ENCODE peak calls at places on chromosomes 5 and 9, in ten cellular contexts. One of them, this sample, is unnamed.

GRCh38 chr5:81202652-81203051 is 30.5 kb upstream of the CKMT2 start:
- DNase-seq in neuronal stem cell: no peak
- DNase-seq in foreskin fibroblast: peak
- DNase-seq in left ventricle myocardium inferior: no peak
- DNase-seq in WERI-Rb-1: no peak
- DNase-seq in neural progenitor cell: no peak
- DNase-seq in PC-9: no peak
- DNase-seq in CD8-positive, alpha-beta memory T cell: no peak
- DNase-seq in A549: no peak
- DNase-seq in adrenal gland: no peak
- DNase-seq in this sample: no peak

GRCh38 chr9:95107001-95107749 is 210.3 kb downstream of the FANCC start:
- DNase-seq in neuronal stem cell: no peak
- DNase-seq in CD8-positive, alpha-beta memory T cell: no peak
- DNase-seq in neural progenitor cell: no peak
- DNase-seq in A549: no peak
- DNase-seq in adrenal gland: peak
- DNase-seq in left ventricle myocardium inferior: no peak
- DNase-seq in WERI-Rb-1: no peak
- DNase-seq in foreskin fibroblast: peak
- DNase-seq in PC-9: no peak
- DNase-seq in this sample: no peak

GRCh38 chr5:74895906-74896305 is 29.7 kb upstream of the FAM169A start:
- DNase-seq in adrenal gland: peak
- DNase-seq in left ventricle myocardium inferior: peak
- DNase-seq in neural progenitor cell: no peak
- DNase-seq in neuronal stem cell: no peak
- DNase-seq in A549: peak
- DNase-seq in PC-9: no peak
- DNase-seq in CD8-positive, alpha-beta memory T cell: no peak
- DNase-seq in foreskin fibroblast: peak
- DNase-seq in WERI-Rb-1: no peak
- DNase-seq in this sample: peak

GRCh38 chr5:41509399-41510175 is 814 bp downstream of the PLCXD3 start:
- DNase-seq in CD8-positive, alpha-beta memory T cell: no peak
- DNase-seq in A549: no peak
- DNase-seq in neuronal stem cell: no peak
- DNase-seq in left ventricle myocardium inferior: peak
- DNase-seq in WERI-Rb-1: peak
- DNase-seq in adrenal gland: no peak
- DNase-seq in neural progenitor cell: no peak
- DNase-seq in PC-9: no peak
- DNase-seq in foreskin fibroblast: no peak
- DNase-seq in this sample: no peak

GRCh38 chr9:124621371-124622328 is 114.5 kb upstream of the NR5A1 start:
- DNase-seq in neural progenitor cell: no peak
- DNase-seq in left ventricle myocardium inferior: no peak
- DNase-seq in adrenal gland: no peak
- DNase-seq in CD8-positive, alpha-beta memory T cell: no peak
- DNase-seq in A549: no peak
- DNase-seq in PC-9: no peak
- DNase-seq in WERI-Rb-1: no peak
- DNase-seq in neuronal stem cell: no peak
- DNase-seq in foreskin fibroblast: no peak
- DNase-seq in this sample: no peak

GRCh38 chr5:177604656-177605055 is 4.7 kb downstream of the B4GALT7 start:
- DNase-seq in neuronal stem cell: no peak
- DNase-seq in A549: no peak
- DNase-seq in adrenal gland: no peak
- DNase-seq in PC-9: no peak
- DNase-seq in CD8-positive, alpha-beta memory T cell: no peak
- DNase-seq in WERI-Rb-1: no peak
- DNase-seq in left ventricle myocardium inferior: no peak
- DNase-seq in foreskin fibroblast: no peak
- DNase-seq in neural progenitor cell: no peak
- DNase-seq in this sample: no peak

GRCh38 chr9:125631391-125632085 is 75.5 kb downstream of the MAPKAP1 start:
- DNase-seq in left ventricle myocardium inferior: no peak
- DNase-seq in WERI-Rb-1: peak
- DNase-seq in CD8-positive, alpha-beta memory T cell: no peak
- DNase-seq in adrenal gland: peak
- DNase-seq in foreskin fibroblast: peak
- DNase-seq in PC-9: no peak
- DNase-seq in neural progenitor cell: peak
- DNase-seq in A549: peak
- DNase-seq in neuronal stem cell: no peak
- DNase-seq in this sample: peak

GRCh38 chr9:36985061-36985768 is 48.9 kb downstream of the PAX5 start:
- DNase-seq in foreskin fibroblast: no peak
- DNase-seq in A549: no peak
- DNase-seq in PC-9: no peak
- DNase-seq in CD8-positive, alpha-beta memory T cell: no peak
- DNase-seq in left ventricle myocardium inferior: no peak
- DNase-seq in neural progenitor cell: no peak
- DNase-seq in WERI-Rb-1: no peak
- DNase-seq in neuronal stem cell: no peak
- DNase-seq in adrenal gland: no peak
- DNase-seq in this sample: no peak

GRCh38 chr9:72947987-72948465 is 4.8 kb downstream of the ALDH1A1 start:
- DNase-seq in PC-9: no peak
- DNase-seq in neural progenitor cell: no peak
- DNase-seq in CD8-positive, alpha-beta memory T cell: no peak
- DNase-seq in neuronal stem cell: no peak
- DNase-seq in WERI-Rb-1: no peak
- DNase-seq in adrenal gland: no peak
- DNase-seq in left ventricle myocardium inferior: no peak
- DNase-seq in foreskin fibroblast: no peak
- DNase-seq in A549: peak
- DNase-seq in this sample: no peak

GRCh38 chr9:72946821-72947220 is 6.0 kb downstream of the ALDH1A1 start:
- DNase-seq in foreskin fibroblast: no peak
- DNase-seq in neural progenitor cell: no peak
- DNase-seq in CD8-positive, alpha-beta memory T cell: no peak
- DNase-seq in PC-9: no peak
- DNase-seq in WERI-Rb-1: no peak
- DNase-seq in left ventricle myocardium inferior: no peak
- DNase-seq in neuronal stem cell: no peak
- DNase-seq in A549: peak
- DNase-seq in adrenal gland: no peak
- DNase-seq in this sample: no peak

GRCh38 chr9:72943844-72944462 is 8.9 kb downstream of the ALDH1A1 start:
- DNase-seq in A549: peak
- DNase-seq in left ventricle myocardium inferior: no peak
- DNase-seq in adrenal gland: no peak
- DNase-seq in PC-9: no peak
- DNase-seq in foreskin fibroblast: no peak
- DNase-seq in WERI-Rb-1: no peak
- DNase-seq in neural progenitor cell: no peak
- DNase-seq in neuronal stem cell: no peak
- DNase-seq in CD8-positive, alpha-beta memory T cell: no peak
- DNase-seq in this sample: no peak

GRCh38 chr9:72946318-72946717 is 6.5 kb downstream of the ALDH1A1 start:
- DNase-seq in left ventricle myocardium inferior: no peak
- DNase-seq in neuronal stem cell: no peak
- DNase-seq in CD8-positive, alpha-beta memory T cell: no peak
- DNase-seq in adrenal gland: no peak
- DNase-seq in foreskin fibroblast: no peak
- DNase-seq in PC-9: no peak
- DNase-seq in A549: peak
- DNase-seq in WERI-Rb-1: no peak
- DNase-seq in neural progenitor cell: no peak
- DNase-seq in this sample: no peak

DNA sequence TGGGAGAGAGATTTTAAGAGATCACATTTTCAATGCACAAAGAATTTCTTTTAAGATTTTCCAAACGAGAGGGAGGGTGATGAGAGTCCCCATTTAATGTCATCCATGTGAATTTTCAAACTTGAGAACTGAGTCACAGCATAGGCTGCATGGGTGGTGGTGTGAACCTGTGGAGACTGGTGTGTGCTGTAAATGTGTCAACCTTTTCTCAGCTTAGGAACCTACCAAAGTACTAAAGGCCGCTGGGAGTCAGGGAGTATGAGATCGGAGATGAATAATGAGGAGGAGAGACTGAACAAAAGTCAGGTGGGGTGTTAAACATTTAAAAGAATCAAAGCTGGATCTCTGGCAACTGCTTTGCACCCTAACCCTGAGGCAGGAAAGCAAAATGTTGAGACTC is 7.5 kb downstream of the ALDH1A1 start:
- DNase-seq in neuronal stem cell: no peak
- DNase-seq in adrenal gland: no peak
- DNase-seq in CD8-positive, alpha-beta memory T cell: no peak
- DNase-seq in A549: peak
- DNase-seq in PC-9: no peak
- DNase-seq in WERI-Rb-1: no peak
- DNase-seq in left ventricle myocardium inferior: no peak
- DNase-seq in foreskin fibroblast: no peak
- DNase-seq in neural progenitor cell: no peak
- DNase-seq in this sample: no peak
- H3K4me3 ChIP-seq in neuronal stem cell: no peak
- H3K4me3 ChIP-seq in adrenal gland: no peak
- H3K4me3 ChIP-seq in CD8-positive, alpha-beta memory T cell: no peak
- H3K4me3 ChIP-seq in A549: peak
- H3K4me3 ChIP-seq in PC-9: no peak
- H3K4me3 ChIP-seq in WERI-Rb-1: no peak
- H3K4me3 ChIP-seq in left ventricle myocardium inferior: no peak
- H3K4me3 ChIP-seq in foreskin fibroblast: no peak
- H3K4me3 ChIP-seq in neural progenitor cell: no peak
- H3K4me3 ChIP-seq in this sample: no peak

GRCh38 chr5:2737273-2738155 is 14.0 kb downstream of the IRX2 start:
- DNase-seq in WERI-Rb-1: peak
- DNase-seq in adrenal gland: no peak
- DNase-seq in left ventricle myocardium inferior: no peak
- DNase-seq in A549: no peak
- DNase-seq in neuronal stem cell: no peak
- DNase-seq in foreskin fibroblast: no peak
- DNase-seq in neural progenitor cell: no peak
- DNase-seq in PC-9: no peak
- DNase-seq in CD8-positive, alpha-beta memory T cell: no peak
- DNase-seq in this sample: no peak

GRCh38 chr5:2738700-2739359 is 12.6 kb downstream of the IRX2 start:
- DNase-seq in PC-9: no peak
- DNase-seq in neural progenitor cell: no peak
- DNase-seq in adrenal gland: no peak
- DNase-seq in A549: no peak
- DNase-seq in left ventricle myocardium inferior: no peak
- DNase-seq in CD8-positive, alpha-beta memory T cell: no peak
- DNase-seq in foreskin fibroblast: no peak
- DNase-seq in neuronal stem cell: no peak
- DNase-seq in WERI-Rb-1: peak
- DNase-seq in this sample: no peak

GRCh38 chr5:2739360-2740050 is 12.0 kb downstream of the IRX2 start:
- DNase-seq in neural progenitor cell: peak
- DNase-seq in CD8-positive, alpha-beta memory T cell: no peak
- DNase-seq in PC-9: no peak
- DNase-seq in WERI-Rb-1: peak
- DNase-seq in A549: no peak
- DNase-seq in foreskin fibroblast: peak
- DNase-seq in neuronal stem cell: no peak
- DNase-seq in left ventricle myocardium inferior: no peak
- DNase-seq in adrenal gland: no peak
- DNase-seq in this sample: no peak

GRCh38 chr5:2736872-2737271 is 14.6 kb downstream of the IRX2 start:
- DNase-seq in CD8-positive, alpha-beta memory T cell: no peak
- DNase-seq in adrenal gland: no peak
- DNase-seq in PC-9: no peak
- DNase-seq in neuronal stem cell: no peak
- DNase-seq in A549: no peak
- DNase-seq in foreskin fibroblast: no peak
- DNase-seq in neural progenitor cell: no peak
- DNase-seq in WERI-Rb-1: peak
- DNase-seq in left ventricle myocardium inferior: no peak
- DNase-seq in this sample: no peak

DNA sequence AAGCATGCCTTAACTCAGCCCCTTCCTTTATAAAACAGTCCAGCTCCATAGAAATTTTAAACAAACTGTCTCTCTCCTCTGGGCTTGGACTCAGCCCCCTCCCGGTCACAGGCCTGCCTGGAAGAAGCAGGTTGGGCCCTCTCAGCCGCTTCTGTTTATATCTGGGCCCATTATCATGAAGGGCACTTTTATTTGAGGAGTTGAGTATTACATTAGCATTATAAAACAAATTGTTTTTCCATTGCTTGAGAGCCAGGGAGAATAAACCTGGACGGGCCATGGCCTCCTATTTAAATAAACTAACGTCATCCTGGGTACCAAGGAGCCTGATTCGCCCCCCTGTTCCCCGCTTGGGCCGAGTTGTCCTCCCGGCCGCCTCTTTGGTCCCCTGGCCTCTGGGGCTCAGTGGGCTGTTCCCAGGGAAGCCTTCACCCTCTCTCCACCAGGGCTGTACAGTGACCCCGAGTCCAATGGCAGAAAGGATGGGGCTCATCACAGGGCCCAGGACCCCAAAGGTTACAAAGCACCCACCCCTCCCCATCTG is 13.2 kb downstream of the IRX2 start:
- DNase-seq in PC-9: no peak
- DNase-seq in foreskin fibroblast: no peak
- DNase-seq in left ventricle myocardium inferior: no peak
- DNase-seq in CD8-positive, alpha-beta memory T cell: no peak
- DNase-seq in WERI-Rb-1: no peak
- DNase-seq in A549: no peak
- DNase-seq in adrenal gland: no peak
- DNase-seq in neural progenitor cell: no peak
- DNase-seq in neuronal stem cell: no peak
- DNase-seq in this sample: no peak
- H3K4me3 ChIP-seq in PC-9: no peak
- H3K4me3 ChIP-seq in foreskin fibroblast: no peak
- H3K4me3 ChIP-seq in left ventricle myocardium inferior: no peak
- H3K4me3 ChIP-seq in CD8-positive, alpha-beta memory T cell: no peak
- H3K4me3 ChIP-seq in WERI-Rb-1: no peak
- H3K4me3 ChIP-seq in A549: no peak
- H3K4me3 ChIP-seq in adrenal gland: no peak
- H3K4me3 ChIP-seq in neural progenitor cell: no peak
- H3K4me3 ChIP-seq in neuronal stem cell: no peak
- H3K4me3 ChIP-seq in this sample: no peak

GRCh38 chr5:138458353-138458752 is 6.9 kb upstream of the EGR1 start:
- DNase-seq in foreskin fibroblast: no peak
- DNase-seq in neural progenitor cell: no peak
- DNase-seq in PC-9: no peak
- DNase-seq in WERI-Rb-1: no peak
- DNase-seq in CD8-positive, alpha-beta memory T cell: no peak
- DNase-seq in neuronal stem cell: no peak
- DNase-seq in adrenal gland: no peak
- DNase-seq in left ventricle myocardium inferior: no peak
- DNase-seq in A549: no peak
- DNase-seq in this sample: no peak
- H3K4me3 ChIP-seq in foreskin fibroblast: no peak
- H3K4me3 ChIP-seq in neural progenitor cell: no peak
- H3K4me3 ChIP-seq in PC-9: no peak
- H3K4me3 ChIP-seq in WERI-Rb-1: no peak
- H3K4me3 ChIP-seq in CD8-positive, alpha-beta memory T cell: no peak
- H3K4me3 ChIP-seq in neuronal stem cell: no peak
- H3K4me3 ChIP-seq in adrenal gland: no peak
- H3K4me3 ChIP-seq in left ventricle myocardium inferior: peak
- H3K4me3 ChIP-seq in A549: no peak
- H3K4me3 ChIP-seq in this sample: no peak

GRCh38 chr5:1277331-1277730 is 17.5 kb downstream of the TERT start:
- DNase-seq in neural progenitor cell: no peak
- DNase-seq in WERI-Rb-1: no peak
- DNase-seq in PC-9: no peak
- DNase-seq in left ventricle myocardium inferior: no peak
- DNase-seq in neuronal stem cell: no peak
- DNase-seq in CD8-positive, alpha-beta memory T cell: no peak
- DNase-seq in foreskin fibroblast: no peak
- DNase-seq in adrenal gland: no peak
- DNase-seq in A549: no peak
- DNase-seq in this sample: no peak

GRCh38 chr5:1277781-1278180 is 17.1 kb downstream of the TERT start:
- DNase-seq in CD8-positive, alpha-beta memory T cell: no peak
- DNase-seq in WERI-Rb-1: no peak
- DNase-seq in adrenal gland: no peak
- DNase-seq in neural progenitor cell: no peak
- DNase-seq in PC-9: no peak
- DNase-seq in left ventricle myocardium inferior: no peak
- DNase-seq in neuronal stem cell: no peak
- DNase-seq in foreskin fibroblast: no peak
- DNase-seq in A549: no peak
- DNase-seq in this sample: no peak

GRCh38 chr5:1279443-1280151 is 15.3 kb downstream of the TERT start:
- DNase-seq in CD8-positive, alpha-beta memory T cell: no peak
- DNase-seq in adrenal gland: no peak
- DNase-seq in WERI-Rb-1: no peak
- DNase-seq in left ventricle myocardium inferior: peak
- DNase-seq in foreskin fibroblast: no peak
- DNase-seq in A549: no peak
- DNase-seq in neuronal stem cell: no peak
- DNase-seq in neural progenitor cell: no peak
- DNase-seq in PC-9: no peak
- DNase-seq in this sample: no peak

GRCh38 chr5:1278216-1278615 is 16.7 kb downstream of the TERT start:
- DNase-seq in neural progenitor cell: no peak
- DNase-seq in adrenal gland: no peak
- DNase-seq in CD8-positive, alpha-beta memory T cell: no peak
- DNase-seq in PC-9: no peak
- DNase-seq in left ventricle myocardium inferior: no peak
- DNase-seq in WERI-Rb-1: no peak
- DNase-seq in A549: no peak
- DNase-seq in neuronal stem cell: no peak
- DNase-seq in foreskin fibroblast: no peak
- DNase-seq in this sample: no peak

DNA sequence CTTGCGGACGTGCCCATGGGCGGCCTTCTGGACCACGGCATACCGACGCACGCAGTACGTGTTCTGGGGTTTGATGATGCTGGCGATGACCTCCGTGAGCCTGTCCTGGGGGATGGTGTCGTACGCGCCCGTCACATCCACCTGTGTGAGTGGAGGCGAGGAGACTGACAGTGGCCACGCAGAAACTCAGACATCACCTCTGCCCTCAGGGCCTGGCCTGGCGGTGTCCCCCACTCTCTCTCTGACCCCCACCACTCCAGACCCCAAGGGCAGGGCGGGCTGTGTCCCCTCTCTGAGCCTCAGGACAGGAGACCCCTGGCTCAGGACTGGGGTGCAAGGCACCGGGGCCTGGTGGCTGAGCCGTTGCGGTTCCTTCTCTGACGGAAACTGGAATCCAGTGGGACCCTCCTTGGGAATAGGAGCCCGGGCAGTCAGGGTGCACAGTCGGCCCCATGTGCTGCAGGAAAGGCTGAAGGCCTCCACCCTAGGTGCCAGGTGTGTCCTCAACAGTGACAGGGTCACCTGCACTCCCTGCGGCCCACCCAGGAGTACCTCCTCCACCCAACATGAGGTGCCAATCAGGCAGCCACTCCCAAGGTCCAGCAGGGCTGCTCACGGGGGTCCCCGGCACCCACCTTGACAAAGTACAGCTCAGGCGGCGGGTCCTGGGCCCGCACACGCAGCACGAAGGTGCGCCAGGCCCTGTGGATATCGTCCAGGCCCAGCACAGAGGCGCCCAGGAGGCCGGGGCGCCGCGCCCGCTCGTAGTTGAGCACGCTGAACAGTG is 16.0 kb downstream of the TERT start:
- DNase-seq in foreskin fibroblast: no peak
- DNase-seq in neuronal stem cell: no peak
- DNase-seq in PC-9: no peak
- DNase-seq in neural progenitor cell: no peak
- DNase-seq in A549: no peak
- DNase-seq in CD8-positive, alpha-beta memory T cell: no peak
- DNase-seq in WERI-Rb-1: no peak
- DNase-seq in left ventricle myocardium inferior: peak
- DNase-seq in adrenal gland: no peak
- DNase-seq in this sample: no peak
- H3K4me3 ChIP-seq in foreskin fibroblast: no peak
- H3K4me3 ChIP-seq in neuronal stem cell: peak
- H3K4me3 ChIP-seq in PC-9: no peak
- H3K4me3 ChIP-seq in neural progenitor cell: no peak
- H3K4me3 ChIP-seq in A549: no peak
- H3K4me3 ChIP-seq in CD8-positive, alpha-beta memory T cell: no peak
- H3K4me3 ChIP-seq in WERI-Rb-1: no peak
- H3K4me3 ChIP-seq in left ventricle myocardium inferior: no peak
- H3K4me3 ChIP-seq in adrenal gland: no peak
- H3K4me3 ChIP-seq in this sample: no peak

This sample was measured in transverse colon.